ENCODE peak calls at places on chromosomes 12 and 14, in six cellular contexts. W is HCEC 1CT; D is ACHN; N is NCI-H2107; P is HCT116; T is activated naive CD8-positive, alpha-beta T cell treated with anti-CD3 and anti-CD28 coated beads for 36 hours. A is an unnamed sample.

GRCh38 chr12:46160081-46160980 is 108.5 kb downstream of the SLC38A1 start:
- DNase-seq in W (no peak), D (peak), N (peak), P (no peak), T (no peak), A (no peak)

GRCh38 chr12:5026342-5026938 is 17.2 kb upstream of the KCNA5 start:
- DNase-seq in W (no peak), D (no peak), N (no peak), P (no peak), T (no peak), A (no peak)

GRCh38 chr12:21940549-21940948 is 677 bp downstream of the ABCC9 start:
- DNase-seq in W (no peak), D (no peak), N (no peak), P (no peak), T (no peak), A (no peak)

GRCh38 chr12:57210926-57211700 is 5.5 kb upstream of the NXPH4 start:
- DNase-seq in W (no peak), D (no peak), N (no peak), P (no peak), T (no peak), A (no peak)

GRCh38 chr14:38389666-38390065 is 133.8 kb upstream of the CLEC14A start:
- DNase-seq in W (peak), D (no peak), N (no peak), P (no peak), T (no peak), A (no peak)

GRCh38 chr12:63849641-63850040 is 5.1 kb downstream of the SRGAP1 start:
- DNase-seq in W (no peak), D (no peak), N (no peak), P (no peak), T (no peak), A (no peak)

GRCh38 chr14:105201156-105201927 is 20.2 kb upstream of the NUDT14 start:
- DNase-seq in W (no peak), D (no peak), N (no peak), P (no peak), T (no peak), A (no peak)

GRCh38 chr12:81610955-81611889 is 147.9 kb downstream of the PPFIA2 start:
- DNase-seq in W (no peak), D (peak), N (no peak), P (no peak), T (no peak), A (no peak)

GRCh38 chr14:106222736-106223135 is 696.4 kb downstream of the TMEM121 start:
- DNase-seq in W (no peak), D (no peak), N (no peak), P (no peak), T (no peak), A (no peak)

GRCh38 chr14:83909507-83909906 is 1620.4 kb upstream of the FLRT2 start:
- DNase-seq in W (no peak), D (no peak), N (no peak), P (no peak), T (no peak), A (no peak)

GRCh38 chr12:101748907-101749306 is 9.6 kb upstream of the SYCP3 start:
- DNase-seq in W (no peak), D (no peak), N (no peak), P (no peak), T (no peak), A (no peak)

GRCh38 chr14:52078721-52079120 is 9.9 kb upstream of the NID2 start:
- DNase-seq in W (no peak), D (no peak), N (no peak), P (no peak), T (no peak), A (no peak)

GRCh38 chr12:27566159-27566558 is 42.2 kb downstream of the PPFIBP1 start:
- DNase-seq in W (no peak), D (no peak), N (no peak), P (no peak), T (no peak), A (no peak)

GRCh38 chr14:71594828-71595227 is 337.4 kb upstream of the RGS6 start:
- DNase-seq in W (no peak), D (no peak), N (no peak), P (no peak), T (peak), A (peak)

GRCh38 chr12:20272801-20273200 is 95.5 kb upstream of the PDE3A start:
- DNase-seq in W (no peak), D (no peak), N (no peak), P (no peak), T (no peak), A (no peak)

GRCh38 chr14:51607677-51608076 is 44.0 kb upstream of the FRMD6 start:
- DNase-seq in W (no peak), D (no peak), N (no peak), P (no peak), T (no peak), A (peak)

GRCh38 chr14:100108042-100108825 is 43.0 kb downstream of the EVL start:
- DNase-seq in W (peak), D (peak), N (peak), P (peak), T (peak), A (peak)

GRCh38 chr14:64035143-64035542 is 182.3 kb downstream of the SYNE2 start:
- DNase-seq in W (peak), D (no peak), N (no peak), P (no peak), T (no peak), A (no peak)

GRCh38 chr12:42612258-42612608 is 22.7 kb upstream of the PRICKLE1 start:
- DNase-seq in W (no peak), D (no peak), N (no peak), P (no peak), T (no peak), A (no peak)

GRCh38 chr14:62939970-62940369 is 105.3 kb downstream of the KCNH5 start:
- DNase-seq in W (no peak), D (no peak), N (peak), P (no peak), T (no peak), A (no peak)

GRCh38 chr14:26872510-26872909 is 274.7 kb upstream of the NOVA1 start:
- DNase-seq in W (no peak), D (no peak), N (no peak), P (no peak), T (no peak), A (no peak)

GRCh38 chr14:55114720-55115119 is 14.3 kb upstream of the LGALS3 start:
- DNase-seq in W (no peak), D (no peak), N (no peak), P (no peak), T (no peak), A (no peak)

GRCh38 chr12:70853326-70853725 is 67.2 kb downstream of the PTPRR start:
- DNase-seq in W (peak), D (no peak), N (no peak), P (no peak), T (no peak), A (no peak)

GRCh38 chr12:6369916-6370575 is 5.3 kb downstream of the SCNN1A start:
- DNase-seq in W (peak), D (peak), N (no peak), P (no peak), T (no peak), A (no peak)

GRCh38 chr12:75635606-75636444 is 124.4 kb upstream of the KRR1 start:
- DNase-seq in W (peak), D (peak), N (no peak), P (peak), T (peak), A (no peak)

GRCh38 chr14:90730367-90730766 is 85.9 kb downstream of the TTC7B start:
- DNase-seq in W (no peak), D (no peak), N (no peak), P (no peak), T (no peak), A (no peak)

GRCh38 chr14:78070344-78070743 is 99.8 kb upstream of the NRXN3 start:
- DNase-seq in W (no peak), D (no peak), N (no peak), P (no peak), T (no peak), A (no peak)

GRCh38 chr14:31405599-31406251 is 14.6 kb downstream of the HEATR5A start:
- DNase-seq in W (no peak), D (no peak), N (no peak), P (no peak), T (no peak), A (no peak)

GRCh38 chr12:9115731-9116689 is at the start of gene A2M:
- DNase-seq in W (peak), D (no peak), N (no peak), P (no peak), T (no peak), A (no peak)

GRCh38 chr12:88579572-88579940 is 715 bp downstream of the KITLG start:
- DNase-seq in W (peak), D (peak), N (no peak), P (no peak), T (no peak), A (peak)

GRCh38 chr12:31325524-31325875 is 450 bp downstream of the SINHCAF start:
- DNase-seq in W (no peak), D (no peak), N (no peak), P (no peak), T (peak), A (no peak)

GRCh38 chr12:93164103-93164880 is 213.4 kb upstream of the NUDT4 start:
- DNase-seq in W (peak), D (no peak), N (no peak), P (no peak), T (no peak), A (no peak)

GRCh38 chr14:21087294-21088091 is 11.0 kb downstream of the ZNF219 start:
- DNase-seq in W (peak), D (peak), N (no peak), P (no peak), T (peak), A (no peak)

GRCh38 chr12:122094735-122095561 is 16.4 kb downstream of the MLXIP start:
- DNase-seq in W (no peak), D (peak), N (no peak), P (no peak), T (no peak), A (no peak)

GRCh38 chr12:76863005-76863670 is 15.7 kb downstream of the CSRP2 start:
- DNase-seq in W (peak), D (no peak), N (no peak), P (no peak), T (no peak), A (no peak)

GRCh38 chr12:57242329-57242690 is 8.7 kb downstream of the STAC3 start:
- DNase-seq in W (no peak), D (no peak), N (peak), P (no peak), T (no peak), A (no peak)

GRCh38 chr14:23058654-23059504 is 1.6 kb upstream of the CDH24 start:
- DNase-seq in W (no peak), D (no peak), N (no peak), P (no peak), T (no peak), A (no peak)

GRCh38 chr12:123077298-123078113 is 73.4 kb downstream of the PITPNM2 start:
- DNase-seq in W (no peak), D (no peak), N (peak), P (no peak), T (no peak), A (no peak)

GRCh38 chr12:57173683-57174082 is 26.3 kb upstream of the LRP1-AS start:
- DNase-seq in W (no peak), D (no peak), N (no peak), P (no peak), T (no peak), A (no peak)

A was measured in sciatic nerve.